ENCODE peak calls at places on chromosomes 13 and 19, in ten cellular contexts. J, K, C, Q, Y, T, X, B, R and U are unnamed samples.

GRCh38 chr13:80783926-80784325 is 443.0 kb upstream of the SPRY2 start:
- DNase-seq in B (no peak), C (no peak), J (no peak), R (no peak), X (no peak), Y (no peak), T (no peak), K (no peak), Q (no peak), U (peak)

GRCh38 chr13:45817833-45818232 is 33.7 kb downstream of the SIAH3 start:
- DNase-seq in Y (no peak), K (no peak), C (peak), X (no peak), R (no peak), Q (no peak), T (no peak), B (no peak), J (no peak), U (no peak)

GRCh38 chr13:80962855-80963254 is 621.9 kb upstream of the SPRY2 start:
- DNase-seq in R (no peak), Y (no peak), X (no peak), C (no peak), B (no peak), J (no peak), Q (no peak), T (no peak), K (no peak), U (peak)

GRCh38 chr19:40424637-40425449 is 949 bp downstream of the SERTAD1 start:
- DNase-seq in J (no peak), B (peak), Q (no peak), R (peak), C (no peak), Y (no peak), K (no peak), T (peak), X (no peak), U (no peak)

GRCh38 chr13:111409413-111409812 is 89.0 kb downstream of the TEX29 start:
- DNase-seq in R (no peak), B (no peak), Q (no peak), K (no peak), T (peak), X (no peak), C (no peak), J (no peak), Y (no peak), U (no peak)

GRCh38 chr19:42683917-42684513 is 56.3 kb downstream of the PSG3 start:
- DNase-seq in T (peak), B (no peak), X (no peak), R (peak), Q (peak), Y (no peak), K (no peak), C (no peak), J (no peak), U (no peak)

GRCh38 chr13:28349901-28350654 is 144.8 kb downstream of the FLT1 start:
- DNase-seq in J (no peak), Y (no peak), C (no peak), B (no peak), X (no peak), K (no peak), R (no peak), T (no peak), Q (no peak), U (no peak)

GRCh38 chr13:31200636-31200970 is 828 bp downstream of the B3GLCT start:
- DNase-seq in C (peak), K (peak), R (peak), T (peak), J (peak), X (no peak), Q (no peak), B (peak), Y (peak), U (no peak)

GRCh38 chr19:49339364-49340068 is 4.3 kb downstream of the CD37 start:
- DNase-seq in T (peak), K (peak), Q (no peak), R (peak), C (peak), B (peak), Y (peak), X (peak), J (peak), U (no peak)

GRCh38 chr19:18768046-18768771 is 22.9 kb downstream of the COMP start:
- DNase-seq in K (no peak), R (no peak), C (no peak), Q (no peak), X (no peak), T (no peak), J (no peak), B (no peak), Y (no peak), U (no peak)

GRCh38 chr13:94139393-94139995 is 340.0 kb downstream of the DCT start:
- DNase-seq in Q (no peak), X (no peak), R (no peak), K (no peak), B (no peak), J (no peak), T (no peak), C (no peak), Y (no peak), U (no peak)

GRCh38 chr19:47408156-47408938 is 11.0 kb downstream of the MEIS3 start:
- DNase-seq in B (no peak), T (no peak), K (no peak), R (no peak), Y (no peak), C (no peak), Q (no peak), X (no peak), J (no peak), U (no peak)

GRCh38 chr19:42420055-42420544 is 7.1 kb downstream of the LIPE start:
- DNase-seq in T (peak), B (peak), X (no peak), R (peak), K (peak), C (no peak), J (peak), Y (peak), Q (peak), U (no peak)

GRCh38 chr19:18007939-18008673 is at the start of gene ARRDC2:
- DNase-seq in C (peak), Y (peak), Q (no peak), B (peak), T (peak), X (no peak), J (peak), K (peak), R (peak), U (peak)

GRCh38 chr19:3612330-3612729 is 5.7 kb upstream of the TBXA2R start:
- DNase-seq in K (no peak), T (no peak), B (no peak), Y (peak), J (no peak), X (no peak), R (no peak), Q (no peak), C (no peak), U (no peak)

GRCh38 chr13:43546821-43547220 is 240.0 kb downstream of the ENOX1 start:
- DNase-seq in C (no peak), B (no peak), R (no peak), X (no peak), J (no peak), K (no peak), Y (no peak), Q (no peak), T (no peak), U (no peak)

GRCh38 chr13:113064534-113065405 is 40.8 kb upstream of the F7 start:
- DNase-seq in T (no peak), R (no peak), X (no peak), J (no peak), Y (no peak), Q (peak), C (no peak), B (no peak), K (no peak), U (peak)

GRCh38 chr19:34482380-34483250 is 1.1 kb downstream of the WTIP start:
- DNase-seq in Y (no peak), C (peak), B (no peak), Q (no peak), T (no peak), X (no peak), K (no peak), R (no peak), J (peak), U (no peak)

GRCh38 chr19:42075364-42075615 is 676 bp upstream of the ZNF574 start:
- DNase-seq in K (no peak), X (no peak), Y (no peak), R (no peak), B (no peak), T (no peak), C (no peak), J (no peak), Q (no peak), U (no peak)

GRCh38 chr13:20405691-20406090 is 120.0 kb downstream of the CRYL1 start:
- DNase-seq in K (no peak), J (no peak), X (peak), Y (no peak), R (no peak), Q (no peak), B (no peak), T (no peak), C (peak), U (no peak)

GRCh38 chr19:13986348-13986904 is 19.7 kb downstream of the RFX1 start:
- DNase-seq in B (peak), Y (peak), Q (no peak), J (peak), T (peak), K (peak), R (peak), C (peak), X (no peak), U (no peak)

GRCh38 chr19:58154287-58154678 is 3.7 kb upstream of the ZNF329 start:
- DNase-seq in C (peak), B (peak), T (peak), K (peak), X (no peak), J (peak), Y (peak), Q (no peak), R (no peak), U (no peak)

GRCh38 chr19:5395996-5396939 is 55.7 kb upstream of the PTPRS start:
- DNase-seq in C (no peak), B (no peak), X (no peak), Q (no peak), K (no peak), T (no peak), J (no peak), Y (no peak), R (no peak), U (no peak)

GRCh38 chr19:29665826-29666633 is 769 bp downstream of the PLEKHF1 start:
- DNase-seq in B (peak), Q (no peak), T (no peak), Y (peak), R (peak), K (no peak), J (peak), X (no peak), C (peak), U (no peak)

GRCh38 chr13:40803316-40803715 is 13.9 kb downstream of the SLC25A15 start:
- DNase-seq in T (no peak), X (no peak), J (no peak), K (no peak), Q (no peak), B (no peak), C (no peak), Y (no peak), R (no peak), U (no peak)

GRCh38 chr13:24503376-24503690 is 9.2 kb downstream of the PARP4 start:
- DNase-seq in J (peak), B (peak), Y (no peak), X (no peak), R (no peak), K (no peak), Q (no peak), C (no peak), T (no peak), U (no peak)

GRCh38 chr19:5343848-5344247 is 3.2 kb upstream of the PTPRS start:
- DNase-seq in X (no peak), J (no peak), C (no peak), Y (no peak), R (no peak), K (no peak), B (no peak), T (no peak), Q (no peak), U (no peak)

GRCh38 chr19:2207991-2208860 is 27.9 kb downstream of the PLEKHJ1 start:
- DNase-seq in Y (no peak), Q (no peak), X (peak), J (peak), T (peak), C (no peak), B (peak), K (no peak), R (peak), U (no peak)

GRCh38 chr13:79226250-79226649 is 179.8 kb downstream of the RBM26 start:
- DNase-seq in R (no peak), X (no peak), B (no peak), J (no peak), T (no peak), C (no peak), K (no peak), Y (no peak), Q (no peak), U (no peak)

GRCh38 chr13:36680918-36681317 is 7.1 kb downstream of the SERTM1 start:
- DNase-seq in T (no peak), X (peak), C (no peak), J (no peak), Q (no peak), B (no peak), Y (no peak), R (no peak), K (no peak), U (peak)

GRCh38 chr13:83672611-83673010 is 209.7 kb downstream of the SLITRK1 start:
- DNase-seq in X (no peak), Q (no peak), K (no peak), C (no peak), R (no peak), Y (no peak), J (no peak), T (no peak), B (no peak), U (no peak)

GRCh38 chr13:97432917-97433726 is 847 bp upstream of the RAP2A start:
- DNase-seq in C (peak), J (peak), R (peak), Q (peak), T (peak), Y (peak), X (peak), B (peak), K (peak), U (peak)
- TF ChIP-seq CTCF in C (no peak), J (no peak), R (no peak), Q (no peak), T (peak), Y (no peak), X (no peak), B (no peak), K (no peak), U (no peak)

GRCh38 chr19:46404884-46405658 is 8.3 kb downstream of the CCDC8 start:
- DNase-seq in K (peak), Q (no peak), Y (no peak), C (no peak), R (no peak), T (no peak), J (no peak), X (no peak), B (no peak), U (no peak)
- H3K4me3 ChIP-seq in K (peak), Q (no peak), Y (peak), C (peak), R (no peak), T (no peak), J (no peak), X (no peak), B (peak), U (no peak)

DNA sequence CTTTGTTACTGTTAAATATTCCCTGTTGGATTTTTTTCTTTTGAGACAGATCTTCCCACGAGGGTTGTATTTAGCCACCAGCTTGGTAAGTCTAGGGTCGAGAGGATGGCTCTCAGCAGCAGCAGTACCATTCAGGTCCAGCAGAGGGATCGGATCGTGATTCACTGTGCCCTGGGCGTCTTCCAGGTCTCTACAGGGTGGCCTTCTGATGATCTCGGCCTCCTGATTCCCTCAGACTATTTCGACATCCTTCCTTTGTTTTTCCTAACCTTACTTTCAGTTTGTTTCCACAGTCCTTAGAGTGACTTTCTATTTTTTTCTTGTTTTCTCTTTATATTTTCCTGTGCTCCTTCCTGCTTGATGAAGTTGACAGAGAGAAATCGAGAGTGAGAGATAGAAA is 1436.9 kb downstream of the UQCRFS1 start:
- DNase-seq in R (no peak), Q (no peak), X (no peak), Y (no peak), B (no peak), J (peak), T (no peak), K (no peak), C (no peak), U (no peak)
- TF ChIP-seq CTCF in R (no peak), Q (peak), X (peak), Y (no peak), B (no peak), J (no peak), T (no peak), K (no peak), C (no peak), U (peak)

GRCh38 chr13:101511161-101511560 is 58.7 kb downstream of the ITGBL1 start:
- DNase-seq in K (no peak), R (no peak), T (no peak), J (no peak), Q (no peak), B (no peak), C (no peak), Y (no peak), X (no peak), U (no peak)
- H3K4me3 ChIP-seq in K (no peak), R (no peak), T (no peak), J (no peak), Q (no peak), B (no peak), C (no peak), Y (no peak), X (no peak), U (no peak)

DNA sequence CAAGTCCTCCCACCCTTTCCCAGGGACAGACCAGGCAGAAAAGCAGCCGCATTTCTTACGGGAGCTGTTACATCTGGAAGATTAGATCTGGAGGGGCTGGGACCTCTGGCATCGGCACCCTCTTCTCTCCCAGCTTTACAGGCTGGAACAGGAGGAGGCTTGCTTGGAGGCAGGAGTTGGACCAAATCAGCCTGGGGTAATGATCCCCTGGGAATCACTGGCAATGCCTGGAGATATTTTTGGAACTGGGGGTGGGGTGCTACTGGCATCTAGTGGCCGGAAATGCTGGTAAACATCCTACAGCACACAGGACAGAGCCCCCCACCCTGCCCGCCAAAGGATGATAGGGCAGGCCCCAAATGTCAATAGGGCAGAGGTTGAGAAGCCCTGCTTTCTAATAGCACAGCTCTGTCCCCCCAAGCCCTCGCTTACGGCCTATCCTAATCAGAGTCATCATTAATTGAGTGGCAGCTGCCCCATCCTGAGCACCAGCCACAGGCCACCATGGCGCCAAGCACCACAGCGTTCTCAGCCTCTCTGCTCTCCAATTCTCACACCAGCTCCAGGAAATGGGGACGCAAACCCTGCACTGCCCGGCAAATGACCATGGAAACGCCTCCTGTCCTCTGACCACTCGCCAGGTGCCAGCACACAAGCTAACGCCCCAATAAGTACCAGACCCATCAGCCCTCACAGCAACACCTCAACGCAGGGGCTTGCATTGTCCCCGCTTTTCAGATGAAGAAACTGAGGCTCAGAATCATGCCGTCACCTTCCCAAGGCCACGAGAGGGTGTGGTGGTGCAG is 20.6 kb downstream of the LRRC4B start:
- DNase-seq in Y (no peak), J (no peak), B (no peak), R (no peak), C (no peak), X (no peak), T (no peak), K (no peak), Q (no peak), U (no peak)
- TF ChIP-seq CTCF in Y (no peak), J (no peak), B (no peak), R (no peak), C (no peak), X (peak), T (no peak), K (no peak), Q (no peak), U (no peak)

GRCh38 chr13:27188239-27188638 is 16.6 kb upstream of the USP12 start:
- DNase-seq in Y (no peak), X (no peak), C (no peak), T (no peak), J (no peak), R (no peak), B (peak), K (no peak), Q (no peak), U (no peak)

GRCh38 chr13:27194209-27194608 is 22.6 kb upstream of the USP12 start:
- DNase-seq in R (no peak), B (no peak), C (no peak), Q (no peak), K (no peak), J (no peak), Y (no peak), X (no peak), T (no peak), U (no peak)

GRCh38 chr13:27194895-27195764 is 23.5 kb upstream of the USP12 start:
- DNase-seq in Y (no peak), R (no peak), J (no peak), K (no peak), Q (peak), X (peak), T (no peak), C (no peak), B (no peak), U (peak)

GRCh38 chr13:27189192-27189591 is 17.6 kb upstream of the USP12 start:
- DNase-seq in T (no peak), J (no peak), Q (no peak), C (no peak), X (no peak), R (no peak), K (no peak), Y (no peak), B (no peak), U (no peak)

GRCh38 chr13:27192896-27193295 is 21.3 kb upstream of the USP12 start:
- DNase-seq in B (no peak), R (no peak), Y (no peak), Q (no peak), X (no peak), J (no peak), C (no peak), K (no peak), T (no peak), U (no peak)
- H3K4me3 ChIP-seq in B (no peak), R (no peak), Y (no peak), Q (no peak), X (no peak), J (no peak), C (no peak), K (no peak), T (no peak), U (no peak)

DNA sequence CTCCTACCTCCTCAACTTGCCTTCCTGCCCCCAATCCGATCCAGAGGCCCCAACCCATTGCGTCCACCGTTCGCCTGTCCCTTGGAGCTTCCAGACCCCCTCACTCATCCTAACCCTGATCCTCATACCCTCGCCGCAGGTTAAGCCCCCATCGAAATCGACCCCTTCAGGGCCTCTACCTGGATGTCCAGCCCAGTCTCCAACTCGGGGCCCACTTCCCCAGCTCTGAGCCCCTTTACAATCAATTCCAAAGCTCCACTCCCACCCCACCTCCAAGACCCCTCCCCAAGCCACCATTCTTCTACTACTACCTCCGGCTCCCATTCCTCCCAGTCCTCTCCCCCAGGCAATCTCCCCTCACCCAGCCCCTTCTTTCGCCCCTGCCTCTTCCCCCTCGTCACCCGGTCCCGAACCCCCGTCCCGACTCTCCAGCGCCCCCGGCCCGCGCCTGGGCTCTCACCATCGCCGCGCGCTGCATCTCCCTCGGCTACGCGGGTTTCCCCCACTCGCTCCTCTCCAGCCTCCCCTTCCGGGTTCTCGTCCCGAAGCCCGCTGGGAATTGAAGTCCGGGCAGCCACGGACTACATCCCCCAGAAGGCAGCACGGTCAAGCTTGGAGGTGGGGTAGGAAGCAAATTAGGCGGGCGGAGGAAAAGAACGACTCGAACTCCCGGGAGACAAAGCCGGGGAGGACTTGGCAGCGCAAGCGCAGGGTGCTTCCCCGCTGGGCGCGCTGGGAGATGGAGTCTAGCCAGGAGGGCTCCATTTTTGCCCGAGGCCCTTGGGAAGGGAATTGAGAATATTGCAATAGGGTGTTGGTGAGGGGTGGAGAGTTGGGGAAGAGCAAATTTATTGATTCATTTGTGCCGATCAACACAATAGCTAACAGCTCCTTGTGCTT is at the start of gene FBXO46:
- DNase-seq in K (peak), J (peak), Q (peak), T (peak), Y (peak), X (peak), R (peak), B (peak), C (peak), U (peak)
- TF ChIP-seq CTCF in K (no peak), J (no peak), Q (no peak), T (no peak), Y (no peak), X (peak), R (peak), B (no peak), C (peak), U (peak)